ENCODE peak calls at places on chromosomes 7 and 10, in five cellular contexts. C is epithelial cell of prostate; O is AG04449; N is activated naive CD4-positive, alpha-beta T cell; Y is lower lobe of right lung. E is an unnamed sample.

GRCh38 chr10:123549761-123550454 is 116.2 kb upstream of the GPR26 start:
- DNase-seq in Y (no peak), N (no peak), O (no peak), C (no peak), E (no peak)

GRCh38 chr7:101362334-101363195 is at the start of gene COL26A1:
- DNase-seq in O (no peak), Y (peak; percentile 52), C (no peak), N (no peak), E (no peak)

GRCh38 chr7:107035446-107035845 is 9.1 kb upstream of the PRKAR2B start:
- DNase-seq in N (no peak), O (peak; percentile 66), Y (no peak), C (no peak), E (peak; percentile 21)

GRCh38 chr10:122475581-122475980 is 14.2 kb downstream of the HTRA1 start:
- DNase-seq in O (no peak), N (no peak), C (no peak), Y (no peak), E (no peak)

GRCh38 chr10:73940634-73941221 is 29.8 kb downstream of the PLAU start:
- DNase-seq in Y (peak; percentile 92), O (no peak), N (peak; percentile 59), C (no peak), E (no peak)

GRCh38 chr7:86930554-86931307 is 128.7 kb downstream of the ELAPOR2 start:
- DNase-seq in N (no peak), O (no peak), C (no peak), Y (no peak), E (no peak)

GRCh38 chr7:518630-519428 is 817 bp downstream of the PDGFA start:
- DNase-seq in Y (peak; percentile 87), O (no peak), C (peak; percentile 61), N (no peak), E (peak; percentile 70)

GRCh38 chr7:155763721-155764431 is 48.4 kb downstream of the SHH start:
- DNase-seq in O (peak; percentile 34), Y (no peak), N (no peak), C (no peak), E (no peak)

GRCh38 chr10:104824378-104825006 is 183.4 kb downstream of the SORCS3 start:
- DNase-seq in C (no peak), O (no peak), N (no peak), Y (no peak), E (peak; percentile 0)

GRCh38 chr7:12357508-12357907 is 46.2 kb downstream of the VWDE start:
- DNase-seq in O (no peak), C (no peak), N (no peak), Y (no peak), E (no peak)

GRCh38 chr7:27198871-27199801 is 755 bp downstream of the HOXA13 start:
- DNase-seq in Y (no peak), C (no peak), N (no peak), O (no peak), E (no peak)

GRCh38 chr10:82529064-82529463 is 654.1 kb downstream of the NRG3 start:
- DNase-seq in C (no peak), Y (no peak), N (no peak), O (no peak), E (no peak)

GRCh38 chr10:87558333-87558732 is 53.6 kb downstream of the MINPP1 start:
- DNase-seq in O (no peak), N (no peak), C (no peak), Y (no peak), E (no peak)

GRCh38 chr7:22147113-22147512 is 201.4 kb upstream of the CDCA7L start:
- DNase-seq in O (no peak), N (no peak), Y (no peak), C (no peak), E (no peak)

GRCh38 chr10:48604408-48605263 is at the start of gene ARHGAP22:
- DNase-seq in O (no peak), Y (peak; percentile 56), C (no peak), N (no peak), E (peak; percentile 24)

GRCh38 chr10:73910764-73911552 is at the start of gene PLAU:
- DNase-seq in O (no peak), N (no peak), C (no peak), Y (peak; percentile 80), E (no peak)

GRCh38 chr7:147535619-147536200 is 1054.9 kb upstream of the C7orf33 start:
- DNase-seq in C (no peak), Y (no peak), O (peak; percentile 73), N (no peak), E (peak; percentile 1)

GRCh38 chr10:131162211-131162610 is 149.3 kb downstream of the TCERG1L start:
- DNase-seq in Y (no peak), N (no peak), O (no peak), C (no peak), E (no peak)

GRCh38 chr7:113285411-113285810 is 167.1 kb upstream of the SMIM30 start:
- DNase-seq in N (no peak), C (no peak), Y (no peak), O (no peak), E (peak; percentile 20)

GRCh38 chr10:112972606-112973005 is 22.6 kb downstream of the TCF7L2 start:
- DNase-seq in C (no peak), N (no peak), Y (no peak), O (no peak), E (no peak)

GRCh38 chr7:119664601-119665000 is 608.4 kb upstream of the KCND2 start:
- DNase-seq in N (no peak), O (peak; percentile 16), Y (no peak), C (no peak), E (peak; percentile 51)

GRCh38 chr7:40393660-40394059 is 258.9 kb downstream of the SUGCT start:
- DNase-seq in Y (no peak), C (no peak), N (no peak), O (no peak), E (no peak)

GRCh38 chr10:26621889-26622681 is 75.4 kb upstream of the PDSS1 start:
- DNase-seq in N (no peak), Y (peak; percentile 88), O (no peak), C (peak; percentile 43), E (peak; percentile 51)

GRCh38 chr7:31545549-31545948 is 31.7 kb downstream of the ITPRID1 start:
- DNase-seq in N (no peak), C (no peak), O (no peak), Y (no peak), E (no peak)

GRCh38 chr10:124719213-124719851 is 24.8 kb downstream of the FAM53B start:
- DNase-seq in Y (no peak), C (peak; percentile 56), O (no peak), N (no peak), E (peak; percentile 75)

GRCh38 chr10:78777466-78778256 is 291.1 kb upstream of the ZMIZ1 start:
- DNase-seq in N (no peak), O (no peak), C (no peak), Y (no peak), E (no peak)

GRCh38 chr7:39413866-39414668 is 152.1 kb upstream of the YAE1 start:
- DNase-seq in N (no peak), C (no peak), Y (peak; percentile 61), O (no peak), E (peak; percentile 9)

GRCh38 chr7:118626739-118627138 is 402.2 kb downstream of the ANKRD7 start:
- DNase-seq in Y (no peak), O (no peak), C (no peak), N (no peak), E (peak; percentile 14)

GRCh38 chr7:85593355-85593754 is 406.5 kb upstream of the SEMA3D start:
- DNase-seq in Y (peak; percentile 52), C (no peak), O (no peak), N (no peak), E (no peak)

GRCh38 chr7:29562307-29562706 is 1.3 kb upstream of the PRR15 start:
- DNase-seq in O (no peak), N (no peak), C (no peak), Y (no peak), E (no peak)

GRCh38 chr10:74743401-74743800 is 83.0 kb upstream of the KAT6B start:
- DNase-seq in C (no peak), N (no peak), Y (no peak), O (no peak), E (no peak)